ENCODE peak calls at places on chromosomes 5 and 9, in five cellular contexts. O is pancreas, M is ascending aorta, N is prostate gland, X is adrenal gland. Y is an unnamed sample.

GRCh38 chr9:4994166-4994890 is 9.3 kb downstream of the JAK2 start:
- DNase-seq in X (no peak), N (no peak), O (no peak), M (no peak), Y (no peak)

GRCh38 chr9:5832093-5832542 is 799 bp downstream of the ERMP1 start:
- DNase-seq in N (no peak), O (no peak), X (no peak), M (no peak), Y (no peak)

GRCh38 chr9:108933231-108933630 is 693 bp downstream of the ELP1 start:
- DNase-seq in N (no peak), O (peak; percentile 10), M (no peak), X (peak; percentile 15), Y (no peak)

GRCh38 chr5:61232490-61232889 is 70.2 kb upstream of the SMIM15 start:
- DNase-seq in X (no peak), M (no peak), O (no peak), N (no peak), Y (no peak)

GRCh38 chr5:1366514-1366913 is 21.6 kb upstream of the CLPTM1L start:
- DNase-seq in X (no peak), N (no peak), M (no peak), O (no peak), Y (no peak)

GRCh38 chr5:109191153-109191558 is 218.6 kb downstream of the PJA2 start:
- DNase-seq in O (no peak), M (no peak), N (no peak), X (peak; percentile 75), Y (no peak)

GRCh38 chr9:100472725-100473261 is at the start of gene TMEFF1:
- DNase-seq in N (peak; percentile 6), X (no peak), M (no peak), O (peak; percentile 18), Y (no peak)

GRCh38 chr9:82332018-82332773 is 343.6 kb downstream of the SPATA31D1 start:
- DNase-seq in O (no peak), N (no peak), M (no peak), X (no peak), Y (no peak)

GRCh38 chr9:94717656-94718225 is 8.8 kb upstream of the AOPEP start:
- DNase-seq in O (no peak), N (no peak), M (no peak), X (no peak), Y (no peak)

GRCh38 chr5:97133106-97133505 is 9.3 kb downstream of the LIX1 start:
- DNase-seq in M (no peak), N (no peak), O (no peak), X (no peak), Y (no peak)

GRCh38 chr5:68189171-68189570 is 26.4 kb upstream of the PIK3R1 start:
- DNase-seq in O (no peak), M (no peak), X (no peak), N (no peak), Y (no peak)

GRCh38 chr5:112878760-112879159 is 17.7 kb downstream of the SRP19 start:
- DNase-seq in X (no peak), O (no peak), N (no peak), M (no peak), Y (no peak)

GRCh38 chr5:56490971-56491468 is 257.9 kb upstream of the ANKRD55 start:
- DNase-seq in X (no peak), M (no peak), N (peak; percentile 86), O (no peak), Y (no peak)

GRCh38 chr5:149747141-149747832 is 17.2 kb downstream of the PPARGC1B start:
- DNase-seq in X (no peak), M (no peak), N (no peak), O (peak; percentile 17), Y (no peak)

GRCh38 chr5:76469656-76470290 is 66.7 kb downstream of the IQGAP2 start:
- DNase-seq in X (no peak), O (no peak), M (no peak), N (no peak), Y (no peak)

GRCh38 chr5:179902763-179903158 is 4.9 kb downstream of the TBC1D9B start:
- DNase-seq in X (no peak), N (no peak), O (no peak), M (no peak), Y (no peak)

GRCh38 chr9:71911908-71912325 is 478 bp downstream of the C9orf85 start:
- DNase-seq in N (no peak), X (no peak), O (no peak), M (no peak), Y (no peak)

GRCh38 chr5:124790261-124790894 is 43.9 kb upstream of the ZNF608 start:
- DNase-seq in N (no peak), M (no peak), X (no peak), O (no peak), Y (no peak)

GRCh38 chr5:38532165-38532669 is 24.2 kb downstream of the LIFR start:
- DNase-seq in M (no peak), N (no peak), O (no peak), X (no peak), Y (no peak)

GRCh38 chr9:1938135-1938534 is 77.0 kb upstream of the SMARCA2 start:
- DNase-seq in O (no peak), X (no peak), M (no peak), N (no peak), Y (no peak)

GRCh38 chr9:1938675-1939170 is 76.4 kb upstream of the SMARCA2 start:
- DNase-seq in N (no peak), O (no peak), M (no peak), X (no peak), Y (no peak)

GRCh38 chr9:1939466-1939865 is 75.7 kb upstream of the SMARCA2 start:
- DNase-seq in X (no peak), N (no peak), O (no peak), M (no peak), Y (no peak)

GRCh38 chr9:1941989-1942388 is 73.2 kb upstream of the SMARCA2 start:
- DNase-seq in X (no peak), O (no peak), M (no peak), N (no peak), Y (no peak)

DNA sequence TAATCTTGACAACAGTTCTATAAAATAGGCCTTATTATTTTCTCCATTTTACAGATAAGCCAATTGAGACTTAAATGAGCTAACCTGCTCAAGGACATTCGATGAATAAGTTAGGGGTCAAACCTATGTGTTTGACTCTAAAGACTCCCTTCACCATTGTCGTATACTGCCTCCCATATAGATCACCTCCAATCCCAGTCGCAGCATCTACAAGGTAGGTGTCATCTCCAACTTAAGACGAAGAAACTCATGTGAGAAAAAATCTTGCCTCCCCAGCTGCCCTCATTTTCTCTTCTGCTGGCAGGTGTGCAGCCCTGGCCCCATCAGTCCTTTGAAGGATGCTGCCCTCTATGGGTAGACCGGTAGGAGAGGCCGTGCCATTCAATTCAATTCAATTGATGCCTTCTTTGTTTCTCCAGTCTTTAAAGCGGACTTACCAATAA is 75.2 kb upstream of the SMARCA2 start:
- DNase-seq in X (peak; percentile 14), O (peak; percentile 41), M (no peak), N (no peak), Y (no peak)
- H3K27ac ChIP-seq in X (no peak overlapping the region), O (no peak overlapping the region), M (no peak overlapping the region), N (no peak overlapping the region), Y (no peak overlapping the region)

GRCh38 chr5:58887721-58888409 is 305.0 kb downstream of the RAB3C start:
- DNase-seq in N (no peak), X (peak; percentile 59), M (peak; percentile 75), O (no peak), Y (no peak)

GRCh38 chr5:58890265-58890664 is 307.4 kb downstream of the RAB3C start:
- DNase-seq in X (no peak), N (no peak), O (no peak), M (no peak), Y (no peak)

GRCh38 chr5:58885265-58885664 is 302.4 kb downstream of the RAB3C start:
- DNase-seq in M (no peak), N (no peak), O (no peak), X (no peak), Y (no peak)

GRCh38 chr5:58887311-58887710 is 304.4 kb downstream of the RAB3C start:
- DNase-seq in X (no peak), O (no peak), N (no peak), M (no peak), Y (no peak)

GRCh38 chr5:58886315-58887207 is 303.7 kb downstream of the RAB3C start:
- DNase-seq in O (peak; percentile 67), N (peak; percentile 58), X (peak; percentile 63), M (peak; percentile 82), Y (no peak)
- H3K4me3 ChIP-seq in O (no peak overlapping the region), N (no peak overlapping the region), X (no peak overlapping the region), M (no peak overlapping the region), Y (no peak overlapping the region)

GRCh38 chr9:89349607-89350006 is 31.3 kb downstream of the SECISBP2 start:
- DNase-seq in X (no peak), M (no peak), N (no peak), O (no peak), Y (no peak)
- H3K36me3 ChIP-seq in X (peaks cover 84% of the 10 kb centered on the region), M (peaks cover 86% of the 10 kb centered on the region), N (peaks cover 2% of the 10 kb centered on the region), O (peaks cover 79% of the 10 kb centered on the region), Y (peaks cover 100% of the 10 kb centered on the region)

DNA sequence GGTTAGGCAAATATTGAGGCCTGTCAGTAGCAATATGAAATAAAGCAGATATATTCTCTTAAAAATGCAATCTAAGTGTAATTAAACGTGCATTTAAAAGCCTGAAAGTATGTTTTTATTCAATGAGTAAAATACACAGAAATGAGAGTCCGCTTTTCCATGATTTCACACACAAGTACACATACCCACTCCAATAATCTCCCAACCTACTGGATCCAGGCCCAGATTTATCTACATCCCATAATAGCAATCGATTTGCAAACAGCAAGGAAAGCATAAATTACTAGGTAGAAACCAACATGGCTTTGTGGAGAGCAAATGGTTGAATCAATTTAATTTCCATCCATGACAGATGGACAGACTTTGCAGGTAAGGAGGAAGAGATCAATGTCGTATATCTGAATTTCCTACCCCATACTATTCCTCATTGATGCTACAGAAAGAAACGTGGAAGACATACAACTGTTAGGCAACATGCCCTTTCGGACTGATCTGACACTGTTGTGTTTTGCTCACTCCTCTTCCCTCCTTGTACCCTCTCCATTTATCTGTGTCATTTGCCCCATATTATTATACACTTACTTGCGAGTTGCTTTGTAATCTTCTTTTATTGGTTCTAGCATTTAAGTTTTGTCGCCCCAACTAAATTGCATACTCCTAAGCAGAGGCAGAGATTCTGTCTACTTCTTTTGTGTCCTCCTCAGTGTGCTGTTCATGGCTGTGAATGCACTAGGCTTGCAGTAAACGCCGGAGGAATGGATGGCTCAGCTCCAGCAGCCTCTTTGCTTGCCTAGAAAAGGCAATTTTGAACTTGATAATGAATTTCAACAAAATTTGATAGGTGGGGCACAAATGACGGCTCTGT is 133.6 kb downstream of the NFIB start:
- DNase-seq in N (peak; percentile 55), M (no peak), O (peak; percentile 20), X (no peak), Y (no peak)
- H3K27ac ChIP-seq in N (peak overlapping the region; percentile 67), M (peak overlapping the region; percentile 47), O (peak overlapping the region; percentile 46), X (no peak overlapping the region), Y (peak overlapping the region; percentile 70)

GRCh38 chr5:43245724-43246385 is 53.8 kb downstream of the NIM1K start:
- DNase-seq in N (no peak), X (no peak), M (no peak), O (no peak), Y (no peak)
- H3K4me3 ChIP-seq in N (no peak overlapping the region), X (no peak overlapping the region), M (no peak overlapping the region), O (no peak overlapping the region), Y (no peak overlapping the region)

DNA sequence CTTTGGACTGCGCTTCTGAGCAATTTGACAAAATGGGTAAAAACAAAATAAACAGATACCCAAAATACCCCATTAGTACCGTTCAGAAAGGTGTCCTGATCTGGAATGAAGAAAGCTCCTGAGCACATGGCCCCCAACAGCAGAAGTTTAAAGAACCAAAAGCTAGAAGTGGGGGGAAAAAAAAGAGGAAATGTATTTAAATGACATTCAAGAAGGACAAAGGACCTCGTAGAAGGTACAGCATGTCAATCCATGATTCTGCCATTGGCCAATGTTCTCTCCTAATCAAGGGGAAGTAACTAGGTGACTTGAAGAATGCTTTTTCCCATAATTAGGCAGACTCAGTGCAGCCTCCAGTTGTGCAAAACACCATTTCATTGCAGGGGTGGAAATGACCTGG is 78.6 kb downstream of the SERINC5 start:
- DNase-seq in X (no peak), O (no peak), N (no peak), M (no peak), Y (no peak)
- H3K36me3 ChIP-seq in X (peaks cover 5% of the 10 kb centered on the region), O (no peaks in the 10 kb centered on the region), N (no peaks in the 10 kb centered on the region), M (no peaks in the 10 kb centered on the region), Y (no peaks in the 10 kb centered on the region)

Y was measured in esophagus squamous epithelium.